ENCODE peak calls at places on chromosomes 7 and 10, in nine cellular contexts. A, J, I, U, D, N, G, O and W are unnamed samples.

GRCh38 chr10:87585565-87586514 is 73.8 kb upstream of the PAPSS2 start:
- DNase-seq in N (no peak), A (no peak), O (no peak), J (no peak), G (peak; percentile 74), U (peak; percentile 99), I (no peak), D (peak; percentile 36), W (no peak)

GRCh38 chr7:18345641-18346234 is 149.8 kb upstream of the HDAC9 start:
- DNase-seq in U (peak; percentile 49), G (peak; percentile 72), I (no peak), A (peak; percentile 82), O (no peak), N (peak; percentile 18), J (no peak), D (peak; percentile 40), W (no peak)

GRCh38 chr7:1062296-1063294 is 18.2 kb downstream of the GPR146 start:
- DNase-seq in I (no peak), A (no peak), D (no peak), N (no peak), O (no peak), J (no peak), G (no peak), U (no peak), W (peak; percentile 34)

GRCh38 chr7:107115114-107115513 is 53.7 kb upstream of the HBP1 start:
- DNase-seq in I (no peak), D (no peak), O (no peak), U (no peak), J (no peak), A (no peak), N (no peak), G (no peak), W (no peak)

GRCh38 chr7:144144426-144144825 is 21.4 kb downstream of the OR2A14 start:
- DNase-seq in N (no peak), D (no peak), I (no peak), U (no peak), O (no peak), A (no peak), G (no peak), J (no peak), W (no peak)

GRCh38 chr10:31072453-31072852 is 40.8 kb upstream of the ZNF438 start:
- DNase-seq in J (no peak), G (no peak), O (no peak), U (no peak), I (no peak), A (no peak), N (no peak), D (no peak), W (no peak)

GRCh38 chr7:5396999-5397656 is 26.5 kb downstream of the TNRC18 start:
- DNase-seq in N (peak; percentile 91), O (peak; percentile 95), G (peak; percentile 84), U (no peak), A (no peak), D (no peak), J (no peak), I (peak; percentile 92), W (peak; percentile 95)

GRCh38 chr7:36311539-36311938 is 78.1 kb upstream of the ANLN start:
- DNase-seq in I (peak; percentile 17), N (no peak), O (no peak), D (no peak), A (no peak), U (no peak), J (no peak), G (no peak), W (no peak)

GRCh38 chr7:50069613-50070012 is 23.4 kb downstream of the ZPBP start:
- DNase-seq in U (peak; percentile 2), D (no peak), I (peak; percentile 58), G (no peak), N (peak; percentile 27), A (no peak), J (no peak), O (no peak), W (peak; percentile 53)

GRCh38 chr10:129328531-129328930 is 138.5 kb upstream of the MGMT start:
- DNase-seq in A (no peak), O (no peak), J (no peak), U (peak; percentile 47), N (no peak), I (no peak), G (peak; percentile 22), D (peak; percentile 11), W (no peak)

GRCh38 chr7:122492007-122492406 is 187.5 kb upstream of the FEZF1 start:
- DNase-seq in I (no peak), A (no peak), J (no peak), D (no peak), O (no peak), U (no peak), G (no peak), N (no peak), W (no peak)

GRCh38 chr10:120735773-120736371 is 115.3 kb upstream of the WDR11 start:
- DNase-seq in N (no peak), J (peak; percentile 6), U (peak; percentile 38), D (no peak), A (peak; percentile 6), O (no peak), I (no peak), G (peak; percentile 63), W (no peak)

GRCh38 chr10:1360581-1361164 is 304.5 kb downstream of the WDR37 start:
- DNase-seq in I (no peak), U (no peak), G (no peak), J (no peak), O (peak; percentile 74), A (no peak), D (peak; percentile 5), N (no peak), W (no peak)

GRCh38 chr7:18495412-18496335 is at the start of gene HDAC9:
- DNase-seq in G (peak; percentile 40), N (no peak), I (no peak), A (peak; percentile 99), U (peak; percentile 87), O (no peak), D (peak; percentile 51), J (no peak), W (peak; percentile 37)

GRCh38 chr7:97470726-97471125 is 261.2 kb upstream of the TAC1 start:
- DNase-seq in A (no peak), I (no peak), J (no peak), U (no peak), D (no peak), N (no peak), O (no peak), G (no peak), W (no peak)

GRCh38 chr10:29766753-29767152 is 132.0 kb upstream of the SVIL start:
- DNase-seq in J (no peak), O (no peak), I (no peak), N (no peak), U (no peak), A (no peak), G (no peak), D (no peak), W (no peak)